ENCODE peak calls at places on chromosomes 12 and 14, in five cellular contexts. E is lower lobe of right lung, Z is testis, B is tibial nerve, W is body of pancreas. Q is an unnamed sample.

GRCh38 chr14:65035049-65035448 is 48.4 kb downstream of the FNTB start:
- DNase-seq in Z (no peak), B (peak; percentile 50), E (no peak), W (peak; percentile 24), Q (peak; percentile 54)

GRCh38 chr14:23573384-23573783 is 5.2 kb downstream of the JPH4 start:
- DNase-seq in E (no peak), Z (no peak), W (no peak), B (no peak), Q (no peak)

GRCh38 chr14:104292084-104292970 is 153.9 kb downstream of the KIF26A start:
- DNase-seq in Z (no peak), E (peak; percentile 36), W (no peak), B (no peak), Q (peak; percentile 5)

GRCh38 chr12:118102070-118102469 is 1.7 kb downstream of the VSIG10 start:
- DNase-seq in W (no peak), B (no peak), Z (no peak), E (no peak), Q (peak; percentile 22)

GRCh38 chr14:105145381-105146180 is 23.0 kb downstream of the JAG2 start:
- DNase-seq in E (peak; percentile 32), B (no peak), W (no peak), Z (no peak), Q (no peak)

GRCh38 chr12:6697584-6698351 is 2.8 kb downstream of the PIANP start:
- DNase-seq in Z (peak; percentile 58), W (no peak), B (no peak), E (no peak), Q (peak; percentile 60)

GRCh38 chr12:22413592-22413991 is 79.1 kb upstream of the ST8SIA1 start:
- DNase-seq in E (no peak), W (no peak), B (no peak), Z (no peak), Q (no peak)

GRCh38 chr12:78928200-78929074 is 63.9 kb downstream of the SYT1 start:
- DNase-seq in B (no peak), Z (no peak), E (no peak), W (no peak), Q (no peak)

GRCh38 chr14:75470238-75470797 is 42.5 kb downstream of the JDP2 start:
- DNase-seq in W (peak; percentile 45), Z (no peak), E (peak; percentile 61), B (no peak), Q (no peak)

GRCh38 chr12:13981296-13981962 is at the start of gene GRIN2B:
- DNase-seq in E (no peak), Z (no peak), W (no peak), B (no peak), Q (no peak)

GRCh38 chr12:53325539-53326061 is 4.2 kb upstream of the AAAS start:
- DNase-seq in E (peak; percentile 65), W (peak; percentile 24), B (no peak), Z (peak; percentile 33), Q (peak; percentile 71)

GRCh38 chr12:54304187-54304810 is 3.5 kb upstream of the NFE2 start:
- DNase-seq in W (peak; percentile 69), Z (peak; percentile 37), B (peak; percentile 76), E (peak; percentile 94), Q (peak; percentile 79)

GRCh38 chr14:89277229-89277628 is 139.8 kb downstream of the FOXN3 start:
- DNase-seq in Z (no peak), W (no peak), E (no peak), B (no peak), Q (no peak)

GRCh38 chr12:19131020-19131431 is 1.5 kb downstream of the PLEKHA5 start:
- DNase-seq in B (peak; percentile 14), Z (peak; percentile 31), E (no peak), W (peak; percentile 21), Q (peak; percentile 26)

GRCh38 chr12:24012528-24012927 is 63.1 kb upstream of the SOX5 start:
- DNase-seq in E (no peak), W (no peak), B (no peak), Z (no peak), Q (no peak)

GRCh38 chr14:89903340-89903965 is 51.1 kb downstream of the EFCAB11 start:
- DNase-seq in B (no peak), W (no peak), Z (no peak), E (no peak), Q (no peak)

GRCh38 chr14:76104802-76105355 is 46.8 kb upstream of the GPATCH2L start:
- DNase-seq in W (no peak), Z (no peak), E (no peak), B (no peak), Q (no peak)

GRCh38 chr12:269216-269615 is 6.6 kb upstream of the SLC6A13 start:
- DNase-seq in E (no peak), Z (peak; percentile 25), B (peak; percentile 27), W (no peak), Q (peak; percentile 8)

GRCh38 chr12:122875590-122876220 is 20.2 kb downstream of the VPS37B start:
- DNase-seq in E (no peak), Z (no peak), W (no peak), B (no peak), Q (no peak)

GRCh38 chr12:122872815-122873361 is 23.0 kb downstream of the VPS37B start:
- DNase-seq in E (no peak), B (no peak), Z (no peak), W (no peak), Q (no peak)

GRCh38 chr12:122873540-122873939 is 22.4 kb downstream of the VPS37B start:
- DNase-seq in B (no peak), Z (no peak), E (no peak), W (no peak), Q (no peak)

GRCh38 chr12:122871851-122872785 is 23.8 kb downstream of the VPS37B start:
- DNase-seq in Z (peak; percentile 70), W (no peak), E (peak; percentile 77), B (peak; percentile 74), Q (peak; percentile 68)

DNA sequence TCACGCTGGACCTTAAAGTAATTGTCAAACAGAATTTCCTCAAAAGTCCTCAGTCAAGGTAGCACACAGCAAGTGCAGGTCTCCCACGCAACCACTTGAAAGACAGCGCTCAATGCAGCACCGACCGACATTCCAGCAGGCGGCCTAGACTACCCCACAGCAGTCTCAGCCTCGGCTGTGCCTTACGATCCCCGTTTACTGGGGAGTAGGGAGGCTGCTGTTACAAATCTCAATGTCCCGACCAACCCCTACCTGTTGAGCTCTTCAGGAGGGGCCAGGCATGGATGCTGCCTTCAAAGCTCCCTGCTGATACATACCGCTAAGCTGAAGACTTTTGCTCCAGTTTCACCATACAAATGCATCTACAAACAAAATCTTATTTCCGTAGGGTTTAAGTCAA is 21.8 kb downstream of the VPS37B start:
- DNase-seq in B (no peak), E (no peak), Z (no peak), W (no peak), Q (no peak)
- TF ChIP-seq CTCF in B (no peak), E (no peak), Z (no peak), W (no peak), Q (no peak)

DNA sequence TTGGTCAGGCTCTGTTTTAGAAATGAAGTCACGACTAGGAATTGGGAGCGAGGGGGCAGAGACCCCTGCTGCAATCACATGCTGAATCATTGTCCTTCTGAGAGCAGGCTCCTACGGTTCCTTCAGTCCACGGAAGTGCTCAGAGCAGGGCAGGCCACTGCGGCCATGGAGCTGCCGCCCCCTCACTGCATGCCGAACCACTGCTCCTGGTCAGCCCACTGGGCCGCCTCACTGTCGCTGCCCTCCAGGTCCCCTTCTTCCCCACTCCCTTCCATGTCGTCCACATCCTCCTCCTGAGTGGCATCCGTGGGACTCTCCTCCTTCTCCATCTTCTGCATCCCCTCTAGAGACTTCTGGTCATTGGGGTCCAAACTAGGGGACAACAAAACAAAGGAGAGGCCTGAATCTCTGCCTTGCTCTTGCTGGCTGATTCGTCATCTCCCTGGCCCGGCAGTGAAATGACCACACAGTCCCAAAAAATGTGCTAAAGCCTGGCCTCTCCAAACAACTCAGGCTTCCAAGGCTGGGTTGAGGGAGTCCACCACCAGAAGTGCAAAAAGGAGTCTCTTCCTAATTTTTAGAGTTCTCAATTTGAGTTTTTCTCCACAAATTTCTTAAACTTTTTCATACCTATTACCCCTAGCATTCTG is 29.4 kb downstream of the ANAPC7 start:
- DNase-seq in W (no peak), Z (no peak), B (no peak), E (no peak), Q (no peak)
- H3K36me3 ChIP-seq in W (peaks cover 26% of the 10 kb centered on the region), Z (no peaks in the 10 kb centered on the region), B (peaks cover 93% of the 10 kb centered on the region), E (peaks cover 76% of the 10 kb centered on the region), Q (peaks cover 53% of the 10 kb centered on the region)

GRCh38 chr14:39765676-39766075 is 333.4 kb upstream of the FBXO33 start:
- DNase-seq in E (no peak), Z (no peak), B (no peak), W (no peak), Q (no peak)

GRCh38 chr14:39762576-39763401 is 330.6 kb upstream of the FBXO33 start:
- DNase-seq in E (no peak), B (no peak), W (no peak), Z (no peak), Q (no peak)

GRCh38 chr14:39766397-39767000 is 334.3 kb upstream of the FBXO33 start:
- DNase-seq in B (no peak), W (no peak), Z (no peak), E (no peak), Q (no peak)

GRCh38 chr14:39768579-39768978 is 336.3 kb upstream of the FBXO33 start:
- DNase-seq in Z (no peak), E (no peak), B (no peak), W (no peak), Q (no peak)

DNA sequence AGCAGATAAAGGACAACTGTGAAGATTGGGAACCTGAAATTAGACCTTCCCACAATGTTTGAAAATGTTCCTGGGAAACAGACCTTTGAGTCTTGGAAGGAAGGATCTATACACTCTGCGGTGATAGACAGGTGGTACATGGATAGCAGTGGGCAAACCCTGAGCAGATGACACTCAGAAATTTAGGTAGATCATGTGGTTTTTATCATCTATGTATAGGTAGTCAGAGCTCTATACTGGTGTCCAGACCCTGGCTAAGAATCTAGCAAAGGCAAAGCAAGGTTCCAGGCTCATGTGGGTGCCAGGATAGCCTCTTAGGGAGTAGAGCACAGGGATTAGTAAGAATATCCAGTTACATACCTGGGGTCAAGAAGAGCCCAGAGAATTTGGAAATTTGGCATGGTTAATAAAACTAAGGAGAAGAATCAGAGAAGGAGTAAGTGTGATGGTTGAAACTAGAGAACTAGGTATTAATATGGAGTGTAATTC is 331.2 kb upstream of the FBXO33 start:
- DNase-seq in E (no peak), B (no peak), W (no peak), Z (no peak), Q (no peak)
- H3K27ac ChIP-seq in E (no peak overlapping the region), B (no peak overlapping the region), W (no peak overlapping the region), Z (no peak overlapping the region), Q (no peak overlapping the region)

GRCh38 chr12:122982963-122983788 is 2.7 kb downstream of the ARL6IP4 start:
- DNase-seq in W (no peak), B (no peak), Z (no peak), E (no peak), Q (no peak)

GRCh38 chr12:122983789-122984515 is 3.5 kb downstream of the ARL6IP4 start:
- DNase-seq in W (no peak), B (no peak), E (no peak), Z (no peak), Q (no peak)

GRCh38 chr12:122981036-122981471 is 573 bp downstream of the ARL6IP4 start:
- DNase-seq in Z (peak; percentile 31), W (no peak), B (no peak), E (no peak), Q (no peak)

GRCh38 chr12:122981587-122982493 is 1.4 kb downstream of the ARL6IP4 start:
- DNase-seq in Z (no peak), E (no peak), B (no peak), W (no peak), Q (peak; percentile 25)

DNA sequence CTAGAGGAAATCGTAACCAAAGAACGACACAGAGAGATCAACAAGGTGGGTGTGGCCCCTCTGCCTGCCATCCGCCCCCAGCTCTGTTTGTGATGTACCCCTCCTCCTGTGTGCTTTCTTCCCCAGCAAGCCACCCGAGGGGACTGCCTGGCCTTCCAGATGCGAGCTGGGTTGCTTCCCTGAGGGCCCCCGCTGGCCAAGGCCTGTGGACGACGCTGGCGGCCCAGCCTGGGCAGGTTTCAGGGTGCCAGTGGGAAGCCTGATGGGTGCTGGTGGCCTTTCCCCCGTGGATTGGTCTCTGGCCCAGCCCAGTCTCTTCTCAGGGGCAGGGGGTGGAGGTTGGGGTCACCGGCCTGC is 2.0 kb downstream of the ARL6IP4 start:
- DNase-seq in E (no peak), Z (no peak), B (no peak), W (no peak), Q (no peak)
- TF ChIP-seq CTCF in E (no peak), Z (no peak), B (no peak), W (no peak), Q (no peak)